ENCODE peak calls at places on chromosome 12, in eight cellular contexts. One of them, this sample, is unnamed.

GRCh38 chr12:90575995-90576394 is 379.0 kb downstream of the CCER1 start:
- DNase-seq in natural killer cell: no peak
- DNase-seq in T-helper 17 cell: no peak
- DNase-seq in substantia nigra: no peak
- DNase-seq in T-cell: no peak
- DNase-seq in endothelial cell: no peak
- DNase-seq in aorta: no peak
- DNase-seq in KBM-7: no peak
- DNase-seq in this sample: no peak

GRCh38 chr12:119154435-119154818 is 24.3 kb upstream of the HSPB8 start:
- DNase-seq in natural killer cell: no peak
- DNase-seq in T-helper 17 cell: no peak
- DNase-seq in substantia nigra: no peak
- DNase-seq in T-cell: no peak
- DNase-seq in endothelial cell: peak
- DNase-seq in aorta: no peak
- DNase-seq in KBM-7: no peak
- DNase-seq in this sample: no peak

GRCh38 chr12:58408516-58408915 is 467.1 kb downstream of the ATP23 start:
- DNase-seq in natural killer cell: no peak
- DNase-seq in T-helper 17 cell: no peak
- DNase-seq in substantia nigra: no peak
- DNase-seq in T-cell: no peak
- DNase-seq in endothelial cell: no peak
- DNase-seq in aorta: no peak
- DNase-seq in KBM-7: no peak
- DNase-seq in this sample: no peak

GRCh38 chr12:64036414-64036813 is 185.7 kb downstream of the KICS2 start:
- DNase-seq in natural killer cell: no peak
- DNase-seq in T-helper 17 cell: no peak
- DNase-seq in substantia nigra: no peak
- DNase-seq in T-cell: no peak
- DNase-seq in endothelial cell: no peak
- DNase-seq in aorta: no peak
- DNase-seq in KBM-7: no peak
- DNase-seq in this sample: no peak

GRCh38 chr12:78392918-78393317 is 471.7 kb upstream of the SYT1 start:
- DNase-seq in natural killer cell: no peak
- DNase-seq in T-helper 17 cell: no peak
- DNase-seq in substantia nigra: no peak
- DNase-seq in T-cell: no peak
- DNase-seq in endothelial cell: no peak
- DNase-seq in aorta: no peak
- DNase-seq in KBM-7: peak
- DNase-seq in this sample: no peak

GRCh38 chr12:31005944-31006361 is 67.7 kb upstream of the DDX11 start:
- DNase-seq in natural killer cell: no peak
- DNase-seq in T-helper 17 cell: no peak
- DNase-seq in substantia nigra: no peak
- DNase-seq in T-cell: no peak
- DNase-seq in endothelial cell: no peak
- DNase-seq in aorta: no peak
- DNase-seq in KBM-7: no peak
- DNase-seq in this sample: no peak

GRCh38 chr12:20024194-20024593 is 344.1 kb upstream of the PDE3A start:
- DNase-seq in natural killer cell: no peak
- DNase-seq in T-helper 17 cell: no peak
- DNase-seq in substantia nigra: no peak
- DNase-seq in T-cell: no peak
- DNase-seq in endothelial cell: no peak
- DNase-seq in aorta: no peak
- DNase-seq in KBM-7: peak
- DNase-seq in this sample: no peak

GRCh38 chr12:107864235-107864634 is 89.7 kb downstream of the ASCL4 start:
- DNase-seq in natural killer cell: no peak
- DNase-seq in T-helper 17 cell: no peak
- DNase-seq in substantia nigra: no peak
- DNase-seq in T-cell: no peak
- DNase-seq in endothelial cell: no peak
- DNase-seq in aorta: no peak
- DNase-seq in KBM-7: no peak
- DNase-seq in this sample: no peak

GRCh38 chr12:14993537-14994266 is 20.9 kb downstream of the PDE6H start:
- DNase-seq in natural killer cell: no peak
- DNase-seq in T-helper 17 cell: no peak
- DNase-seq in substantia nigra: no peak
- DNase-seq in T-cell: no peak
- DNase-seq in endothelial cell: no peak
- DNase-seq in aorta: peak
- DNase-seq in KBM-7: no peak
- DNase-seq in this sample: no peak

GRCh38 chr12:123160801-123161487 is 10.1 kb upstream of the PITPNM2 start:
- DNase-seq in natural killer cell: no peak
- DNase-seq in T-helper 17 cell: no peak
- DNase-seq in substantia nigra: no peak
- DNase-seq in T-cell: no peak
- DNase-seq in endothelial cell: no peak
- DNase-seq in aorta: no peak
- DNase-seq in KBM-7: no peak
- DNase-seq in this sample: no peak

GRCh38 chr12:95224202-95225170 is 6.9 kb downstream of the VEZT start:
- DNase-seq in natural killer cell: no peak
- DNase-seq in T-helper 17 cell: no peak
- DNase-seq in substantia nigra: no peak
- DNase-seq in T-cell: no peak
- DNase-seq in endothelial cell: no peak
- DNase-seq in aorta: no peak
- DNase-seq in KBM-7: no peak
- DNase-seq in this sample: no peak

GRCh38 chr12:101230547-101230946 is 20.5 kb upstream of the SLC5A8 start:
- DNase-seq in natural killer cell: no peak
- DNase-seq in T-helper 17 cell: no peak
- DNase-seq in substantia nigra: no peak
- DNase-seq in T-cell: no peak
- DNase-seq in endothelial cell: no peak
- DNase-seq in aorta: no peak
- DNase-seq in KBM-7: no peak
- DNase-seq in this sample: no peak

GRCh38 chr12:113919791-113920190 is 46.3 kb downstream of the RBM19 start:
- DNase-seq in natural killer cell: no peak
- DNase-seq in T-helper 17 cell: no peak
- DNase-seq in substantia nigra: no peak
- DNase-seq in T-cell: no peak
- DNase-seq in endothelial cell: no peak
- DNase-seq in aorta: no peak
- DNase-seq in KBM-7: no peak
- DNase-seq in this sample: no peak

GRCh38 chr12:124676725-124677462 is 109.5 kb upstream of the NCOR2 start:
- DNase-seq in natural killer cell: no peak
- DNase-seq in T-helper 17 cell: no peak
- DNase-seq in substantia nigra: no peak
- DNase-seq in T-cell: no peak
- DNase-seq in endothelial cell: no peak
- DNase-seq in aorta: no peak
- DNase-seq in KBM-7: no peak
- DNase-seq in this sample: no peak

GRCh38 chr12:6294533-6295186 is 15.8 kb upstream of the PLEKHG6 start:
- DNase-seq in natural killer cell: no peak
- DNase-seq in T-helper 17 cell: no peak
- DNase-seq in substantia nigra: no peak
- DNase-seq in T-cell: no peak
- DNase-seq in endothelial cell: no peak
- DNase-seq in aorta: no peak
- DNase-seq in KBM-7: no peak
- DNase-seq in this sample: no peak

GRCh38 chr12:132435486-132436187 is 54.3 kb upstream of the FBRSL1 start:
- DNase-seq in natural killer cell: no peak
- DNase-seq in T-helper 17 cell: no peak
- DNase-seq in substantia nigra: no peak
- DNase-seq in T-cell: no peak
- DNase-seq in endothelial cell: no peak
- DNase-seq in aorta: no peak
- DNase-seq in KBM-7: no peak
- DNase-seq in this sample: no peak

GRCh38 chr12:6199211-6199530 is 1.0 kb upstream of the CD9 start:
- DNase-seq in natural killer cell: no peak
- DNase-seq in T-helper 17 cell: no peak
- DNase-seq in substantia nigra: no peak
- DNase-seq in T-cell: no peak
- DNase-seq in endothelial cell: no peak
- DNase-seq in aorta: no peak
- DNase-seq in KBM-7: no peak
- DNase-seq in this sample: no peak

GRCh38 chr12:111570090-111570961 is 28.8 kb downstream of the ATXN2 start:
- DNase-seq in natural killer cell: no peak
- DNase-seq in T-helper 17 cell: no peak
- DNase-seq in substantia nigra: no peak
- DNase-seq in T-cell: no peak
- DNase-seq in endothelial cell: no peak
- DNase-seq in aorta: no peak
- DNase-seq in KBM-7: no peak
- DNase-seq in this sample: no peak

GRCh38 chr12:102756564-102756963 is 160.5 kb downstream of the PAH start:
- DNase-seq in natural killer cell: no peak
- DNase-seq in T-helper 17 cell: no peak
- DNase-seq in substantia nigra: no peak
- DNase-seq in T-cell: no peak
- DNase-seq in endothelial cell: no peak
- DNase-seq in aorta: peak
- DNase-seq in KBM-7: no peak
- DNase-seq in this sample: no peak

GRCh38 chr12:128938886-128939285 is 85.6 kb downstream of the GLT1D1 start:
- DNase-seq in natural killer cell: no peak
- DNase-seq in T-helper 17 cell: no peak
- DNase-seq in substantia nigra: no peak
- DNase-seq in T-cell: no peak
- DNase-seq in endothelial cell: no peak
- DNase-seq in aorta: no peak
- DNase-seq in KBM-7: no peak
- DNase-seq in this sample: no peak

GRCh38 chr12:95859344-95859816 is 628 bp downstream of the SNRPF start:
- DNase-seq in natural killer cell: no peak
- DNase-seq in T-helper 17 cell: no peak
- DNase-seq in substantia nigra: no peak
- DNase-seq in T-cell: no peak
- DNase-seq in endothelial cell: no peak
- DNase-seq in aorta: no peak
- DNase-seq in KBM-7: peak
- DNase-seq in this sample: no peak

GRCh38 chr12:103924761-103925641 is 5.2 kb upstream of the HSP90B1 start:
- DNase-seq in natural killer cell: no peak
- DNase-seq in T-helper 17 cell: no peak
- DNase-seq in substantia nigra: no peak
- DNase-seq in T-cell: no peak
- DNase-seq in endothelial cell: no peak
- DNase-seq in aorta: no peak
- DNase-seq in KBM-7: no peak
- DNase-seq in this sample: no peak